ENCODE peak calls at places on chromosome 2, in six cellular contexts. J is IMR-90, W is HEK293T, O is K562, T is GM12878, V is HepG2. A is an unnamed sample.

GRCh38 chr2:167183916-167184315 is 295.6 kb downstream of the XIRP2 start:
- DNase-seq in J (no peak), W (no peak), O (no peak), T (no peak), V (no peak), A (no peak)

GRCh38 chr2:219273887-219274391 is 5.2 kb upstream of the DNAJB2 start:
- DNase-seq in J (no peak), W (no peak), O (no peak), T (no peak), V (no peak), A (peak; percentile 95)

GRCh38 chr2:38462121-38462634 is 85.1 kb upstream of the ATL2 start:
- DNase-seq in J (peak; percentile 94), W (no peak), O (peak; percentile 39), T (no peak), V (no peak), A (peak; percentile 64)

GRCh38 chr2:230643576-230644291 is 68.9 kb upstream of the CAB39 start:
- DNase-seq in J (no peak), W (no peak), O (no peak), T (no peak), V (no peak), A (no peak)

GRCh38 chr2:11466307-11467125 is 555 bp upstream of the E2F6 start:
- DNase-seq in J (no peak), W (no peak), O (no peak), T (no peak), V (no peak), A (peak; percentile 28)

GRCh38 chr2:197909377-197909776 is 105.0 kb downstream of the PLCL1 start:
- DNase-seq in J (peak; percentile 97), W (no peak), O (no peak), T (no peak), V (no peak), A (no peak)

GRCh38 chr2:201923991-201924390 is 109.7 kb upstream of the FZD7 start:
- DNase-seq in J (no peak), W (no peak), O (no peak), T (no peak), V (no peak), A (no peak)

GRCh38 chr2:172821370-172822338 is 86.0 kb downstream of the RAPGEF4 start:
- DNase-seq in J (peak; percentile 25), W (no peak), O (no peak), T (no peak), V (no peak), A (no peak)

GRCh38 chr2:241762933-241763369 is 13.7 kb upstream of the GAL3ST2 start:
- DNase-seq in J (no peak), W (no peak), O (peak; percentile 36), T (peak; percentile 21), V (no peak), A (no peak)
- TF ChIP-seq BHLHE40 in J (no peak), W (no peak), O (no peak), T (peak; percentile 62), V (no peak), A (no peak)

GRCh38 chr2:130749078-130749477 is 6.3 kb upstream of the AMER3 start:
- DNase-seq in J (no peak), W (no peak), O (no peak), T (no peak), V (no peak), A (no peak)

GRCh38 chr2:130740671-130741070 is 11.8 kb downstream of the GPR148 start:
- DNase-seq in J (no peak), W (no peak), O (no peak), T (no peak), V (no peak), A (no peak)

GRCh38 chr2:130743278-130743677 is 12.1 kb upstream of the AMER3 start:
- DNase-seq in J (no peak), W (no peak), O (no peak), T (no peak), V (no peak), A (no peak)

GRCh38 chr2:130749641-130750040 is 5.7 kb upstream of the AMER3 start:
- DNase-seq in J (no peak), W (no peak), O (no peak), T (no peak), V (no peak), A (no peak)

DNA sequence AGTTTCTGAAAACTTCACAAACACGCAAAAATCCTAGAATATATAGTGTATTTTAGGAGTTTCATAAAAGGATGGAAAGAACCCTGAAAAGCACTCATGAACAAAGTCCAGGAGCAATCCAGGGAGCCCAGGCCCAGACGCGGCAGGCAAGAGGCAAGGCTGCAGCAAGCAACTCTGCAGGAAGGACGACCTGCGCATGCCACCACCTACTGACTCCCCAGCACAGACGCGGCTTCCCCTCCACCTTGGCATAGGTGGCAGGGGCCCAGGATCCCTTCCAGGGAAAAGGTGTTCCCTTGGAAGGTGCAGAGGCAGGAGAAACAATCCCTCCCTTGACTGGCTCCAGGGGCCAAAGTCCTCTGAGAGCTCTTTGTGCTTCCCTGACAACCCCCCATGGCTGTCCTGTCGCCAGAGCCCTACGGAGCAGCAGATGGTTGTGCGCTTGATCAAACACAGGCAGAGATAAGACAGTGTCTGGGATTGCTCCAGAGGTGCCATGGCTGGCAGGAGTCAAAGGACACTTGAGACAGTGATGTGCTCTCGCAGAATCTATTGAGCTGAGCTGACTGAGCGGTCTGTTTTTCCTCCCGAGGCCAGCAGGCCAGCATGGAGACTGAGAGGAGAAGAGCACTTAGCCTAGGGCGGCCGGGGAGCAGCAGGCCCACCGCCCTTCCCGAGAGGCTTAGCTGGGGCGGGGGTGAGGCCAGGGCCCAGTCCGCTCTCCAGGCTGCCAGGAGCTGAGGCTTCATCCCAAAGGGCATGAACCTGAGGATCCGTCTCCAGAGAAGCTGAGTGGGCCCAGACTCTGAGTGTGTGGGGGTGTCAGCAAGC is 10.8 kb upstream of the AMER3 start:
- DNase-seq in J (no peak), W (no peak), O (no peak), T (no peak), V (peak; percentile 85), A (no peak)
- TF ChIP-seq BHLHE40 in J (no peak), W (no peak), O (no peak), T (no peak), V (peak; percentile 30), A (no peak)

GRCh38 chr2:159046966-159047365 is 78.5 kb downstream of the TANC1 start:
- DNase-seq in J (peak; percentile 59), W (no peak), O (no peak), T (no peak), V (no peak), A (no peak)
- TF ChIP-seq BHLHE40 in J (no peak), W (no peak), O (no peak), T (no peak), V (no peak), A (no peak)

GRCh38 chr2:55163258-55163657 is 68.8 kb downstream of the CLHC1 start:
- DNase-seq in J (peak; percentile 71), W (no peak), O (no peak), T (no peak), V (no peak), A (no peak)
- TF ChIP-seq BHLHE40 in J (no peak), W (no peak), O (no peak), T (no peak), V (no peak), A (no peak)

A was measured in A549.